ENCODE peak calls at places on chromosomes 13 and 19, in seven cellular contexts. E is GM23248; Q is uterus; O is CD8-positive, alpha-beta T cell; Y is CD8-positive, alpha-beta memory T cell; C is AG04450; I is astrocyte of the cerebellum. N is an unnamed sample.
A peak's percentile ranks its signal among the peaks of the same experiment; 100 is the strongest.

GRCh38 chr13:99577934-99578917 is 77.0 kb downstream of the TM9SF2 start:
- DNase-seq in E (peak; percentile 23), Q (no peak), I (no peak), O (no peak), Y (no peak), C (no peak), N (no peak)

GRCh38 chr13:52833261-52833660 is 15.2 kb downstream of the PCDH8 start:
- DNase-seq in Y (no peak), E (no peak), C (no peak), I (no peak), O (no peak), Q (no peak), N (no peak)

GRCh38 chr13:109345433-109345941 is 440.9 kb downstream of the IRS2 start:
- DNase-seq in O (no peak), I (peak; percentile 67), E (peak; percentile 55), C (no peak), Y (no peak), Q (no peak), N (peak; percentile 57)

GRCh38 chr13:35990196-35990595 is 141.0 kb downstream of the DCLK1 start:
- DNase-seq in Y (no peak), O (no peak), I (no peak), C (no peak), Q (no peak), E (no peak), N (no peak)

GRCh38 chr13:98576215-98576945 is 527 bp downstream of the STK24 start:
- DNase-seq in C (no peak), I (no peak), O (peak; percentile 53), E (peak; percentile 67), Q (peak; percentile 61), Y (peak; percentile 50), N (no peak)

GRCh38 chr13:19670147-19670546 is 36.7 kb downstream of the MPHOSPH8 start:
- DNase-seq in Q (no peak), O (no peak), E (no peak), Y (no peak), C (no peak), I (no peak), N (no peak)

GRCh38 chr19:34254552-34255432 is at the start of gene GARRE1:
- DNase-seq in E (peak; percentile 61), Q (peak; percentile 37), C (no peak), I (no peak), Y (peak; percentile 76), O (peak; percentile 18), N (no peak)

GRCh38 chr13:23534090-23534489 is 36.1 kb upstream of the TNFRSF19 start:
- DNase-seq in I (no peak), Q (no peak), O (no peak), Y (no peak), E (no peak), C (no peak), N (no peak)

GRCh38 chr19:56111601-56112312 is 9.3 kb downstream of the ZNF787 start:
- DNase-seq in Q (no peak), Y (peak; percentile 36), I (no peak), E (no peak), O (peak; percentile 50), C (no peak), N (no peak)

GRCh38 chr19:10260141-10260584 is 8.1 kb downstream of the MRPL4 start:
- DNase-seq in C (no peak), O (no peak), Q (no peak), E (peak; percentile 31), Y (no peak), I (no peak), N (no peak)

GRCh38 chr19:49142866-49143335 is 12.3 kb downstream of the HRC start:
- DNase-seq in I (peak; percentile 75), E (peak; percentile 96), Y (peak; percentile 37), C (peak; percentile 69), O (peak; percentile 57), Q (peak; percentile 73), N (peak; percentile 70)

GRCh38 chr19:15869109-15869555 is 28.7 kb downstream of the CYP4F2 start:
- DNase-seq in Q (no peak), Y (peak; percentile 36), I (no peak), O (peak; percentile 48), E (peak; percentile 52), C (no peak), N (no peak)

GRCh38 chr19:5828661-5829566 is 10.6 kb downstream of the FUT6 start:
- DNase-seq in O (no peak), Q (no peak), C (no peak), E (peak; percentile 27), Y (no peak), I (no peak), N (no peak)

GRCh38 chr13:88459335-88459734 is 788.2 kb downstream of the SLITRK5 start:
- DNase-seq in Q (no peak), C (no peak), I (no peak), Y (no peak), E (no peak), O (no peak), N (no peak)

GRCh38 chr13:110565296-110565695 is 3.8 kb upstream of the RAB20 start:
- DNase-seq in I (no peak), C (no peak), O (no peak), Y (no peak), E (no peak), Q (no peak), N (no peak)

GRCh38 chr13:102197193-102197592 is 204.7 kb downstream of the FGF14 start:
- DNase-seq in Y (no peak), Q (no peak), O (no peak), C (no peak), I (no peak), E (peak; percentile 14), N (no peak)

GRCh38 chr13:27374650-27375049 is 49.8 kb upstream of the GTF3A start:
- DNase-seq in O (peak; percentile 55), Y (peak; percentile 36), I (peak; percentile 47), C (peak; percentile 59), E (peak; percentile 96), Q (peak; percentile 48), N (peak; percentile 53)

GRCh38 chr19:57452307-57452706 is 4.6 kb downstream of the VN1R1 start:
- DNase-seq in Q (no peak), O (no peak), C (no peak), E (no peak), I (no peak), Y (no peak), N (no peak)

GRCh38 chr19:2616741-2617392 is 85.6 kb downstream of the GNG7 start:
- DNase-seq in O (peak; percentile 43), Q (no peak), E (no peak), C (no peak), Y (no peak), I (no peak), N (no peak)

GRCh38 chr13:28059214-28059613 is 41.2 kb downstream of the FLT3 start:
- DNase-seq in I (no peak), Y (no peak), O (peak; percentile 48), E (peak; percentile 45), C (no peak), Q (no peak), N (no peak)

GRCh38 chr19:4803736-4804695 is 12.5 kb downstream of the FEM1A start:
- DNase-seq in Q (peak; percentile 54), E (peak; percentile 62), Y (peak; percentile 40), C (no peak), O (peak; percentile 67), I (no peak), N (no peak)

GRCh38 chr19:16605552-16605951 is 22.5 kb downstream of the MED26 start:
- DNase-seq in Q (no peak), E (no peak), O (no peak), I (no peak), Y (no peak), C (no peak), N (no peak)

GRCh38 chr13:98476538-98476966 is 100.4 kb downstream of the STK24 start:
- DNase-seq in Q (peak; percentile 58), E (peak; percentile 95), I (no peak), C (no peak), O (peak; percentile 87), Y (peak; percentile 86), N (peak; percentile 72)

DNA sequence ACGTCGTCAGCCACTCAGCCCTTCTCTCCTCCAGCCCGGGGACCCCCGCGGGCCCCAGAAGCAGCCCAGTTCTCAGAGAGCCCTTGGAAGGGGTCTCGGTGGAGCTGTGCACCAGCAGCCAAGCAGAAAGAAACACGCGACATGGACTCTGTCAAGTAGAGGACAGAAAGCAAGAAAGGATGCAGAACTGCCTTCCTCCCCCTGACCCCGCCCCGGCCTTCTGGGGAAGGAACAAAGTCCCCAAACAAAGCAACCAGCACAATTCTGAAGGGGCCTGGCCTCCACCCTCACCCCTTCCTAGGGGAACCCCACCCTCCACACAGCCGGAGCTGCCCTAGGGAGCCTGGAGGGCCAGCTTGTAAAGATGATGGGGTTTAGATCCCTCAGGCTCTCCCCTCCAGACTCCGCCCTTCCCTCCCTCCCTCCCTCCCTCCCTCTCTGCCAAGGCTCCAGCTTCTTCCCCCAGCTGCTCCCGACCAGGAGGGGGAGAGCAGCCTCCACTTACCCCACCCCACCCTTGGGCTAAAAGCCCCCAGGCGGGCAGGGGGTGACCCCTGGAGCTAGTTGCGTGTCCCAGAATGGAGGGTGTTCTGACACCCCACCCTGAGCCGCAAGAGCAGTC is 7.8 kb downstream of the LYL1 start:
- DNase-seq in Y (no peak), E (no peak), Q (no peak), O (no peak), I (no peak), C (no peak), N (no peak)
- H3K4me3 ChIP-seq in Y (no peak overlapping the region), E (no peak overlapping the region), Q (no peak overlapping the region), O (no peak overlapping the region), I (no peak overlapping the region), C (no peak overlapping the region), N (no peak overlapping the region)

GRCh38 chr13:50892162-50892944 is 17.2 kb upstream of the RNASEH2B start:
- DNase-seq in O (peak; percentile 50), E (no peak), I (no peak), Q (no peak), Y (peak; percentile 33), C (no peak), N (no peak)

GRCh38 chr13:50888362-50888761 is 21.2 kb upstream of the RNASEH2B start:
- DNase-seq in E (no peak), C (no peak), Q (no peak), Y (no peak), I (no peak), O (no peak), N (no peak)

GRCh38 chr13:50891206-50891605 is 18.4 kb upstream of the RNASEH2B start:
- DNase-seq in Y (no peak), I (no peak), E (no peak), O (no peak), C (no peak), Q (no peak), N (no peak)

GRCh38 chr13:50887153-50887552 is 22.4 kb upstream of the RNASEH2B start:
- DNase-seq in Y (no peak), I (no peak), E (no peak), Q (no peak), C (no peak), O (no peak), N (no peak)

GRCh38 chr13:50889317-50889716 is 20.3 kb upstream of the RNASEH2B start:
- DNase-seq in Q (no peak), O (no peak), Y (no peak), I (no peak), C (no peak), E (no peak), N (no peak)
- H3K4me3 ChIP-seq in Q (no peak overlapping the region), O (no peak overlapping the region), Y (no peak overlapping the region), I (no peak overlapping the region), C (no peak overlapping the region), E (no peak overlapping the region), N (no peak overlapping the region)

GRCh38 chr13:112969692-112970338 is 801 bp downstream of the MCF2L start:
- DNase-seq in Y (no peak), I (no peak), E (no peak), O (no peak), Q (no peak), C (no peak), N (no peak)
- H3K4me3 ChIP-seq in Y (peak overlapping the region; percentile 86), I (no peak overlapping the region), E (no peak overlapping the region), O (peak overlapping the region; percentile 66), Q (peak overlapping the region; percentile 42), C (no peak overlapping the region), N (no peak overlapping the region)

GRCh38 chr19:19662344-19662743 is 1.1 kb downstream of the ATP13A1 start:
- DNase-seq in Q (no peak), C (no peak), O (no peak), Y (no peak), I (no peak), E (no peak), N (no peak)
- H3K4me3 ChIP-seq in Q (peak overlapping the region; percentile 96), C (peak overlapping the region; percentile 100), O (peak overlapping the region; percentile 67), Y (peak overlapping the region; percentile 91), I (peak overlapping the region; percentile 92), E (peak overlapping the region; percentile 88), N (peak overlapping the region; percentile 98)